ENCODE peak calls at places on chromosomes 3 and 15, in five cellular contexts. B, C, A, Y and J are unnamed samples.

GRCh38 chr3:187641319-187641976 is 28.7 kb downstream of the SST start:
- DNase-seq in B (no peak), C (no peak), A (no peak), Y (no peak), J (no peak)

GRCh38 chr3:149575213-149575961 is 82.4 kb downstream of the WWTR1 start:
- DNase-seq in B (no peak), C (no peak), A (no peak), Y (peak; percentile 59), J (peak; percentile 71)

GRCh38 chr3:34668915-34669314 is 870.5 kb downstream of the PDCD6IP start:
- DNase-seq in B (no peak), C (no peak), A (no peak), Y (no peak), J (no peak)

GRCh38 chr3:40546811-40547210 is 22.1 kb downstream of the ZNF621 start:
- DNase-seq in B (no peak), C (no peak), A (no peak), Y (no peak), J (no peak)

GRCh38 chr15:66704019-66704782 is 2.2 kb downstream of the SMAD6 start:
- DNase-seq in B (no peak), C (no peak), A (no peak), Y (peak; percentile 50), J (no peak)

GRCh38 chr15:95973566-95974256 is 356.8 kb upstream of the NR2F2 start:
- DNase-seq in B (no peak), C (no peak), A (no peak), Y (no peak), J (no peak)

GRCh38 chr15:83118968-83119367 is 11.5 kb downstream of the TM6SF1 start:
- DNase-seq in B (no peak), C (no peak), A (no peak), Y (no peak), J (no peak)

GRCh38 chr3:63791974-63792373 is 27.1 kb upstream of the C3orf49 start:
- DNase-seq in B (no peak), C (no peak), A (no peak), Y (no peak), J (no peak)

GRCh38 chr3:87069963-87070362 is 79.0 kb upstream of the VGLL3 start:
- DNase-seq in B (no peak), C (no peak), A (no peak), Y (no peak), J (no peak)

GRCh38 chr3:80227216-80227615 is 459.4 kb upstream of the ROBO1 start:
- DNase-seq in B (no peak), C (no peak), A (no peak), Y (no peak), J (no peak)

GRCh38 chr3:55416381-55416821 is 70.7 kb downstream of the WNT5A start:
- DNase-seq in B (no peak), C (no peak), A (no peak), Y (no peak), J (no peak)

GRCh38 chr3:181417748-181418147 is 294.0 kb upstream of the SOX2 start:
- DNase-seq in B (no peak), C (no peak), A (no peak), Y (no peak), J (no peak)

GRCh38 chr3:27963519-27963918 is 241.4 kb upstream of the EOMES start:
- DNase-seq in B (no peak), C (no peak), A (no peak), Y (no peak), J (no peak)

GRCh38 chr15:94815110-94815726 is 583.9 kb downstream of the MCTP2 start:
- DNase-seq in B (no peak), C (no peak), A (no peak), Y (no peak), J (no peak)

GRCh38 chr3:156240642-156241041 is 120.3 kb downstream of the KCNAB1 start:
- DNase-seq in B (no peak), C (no peak), A (no peak), Y (no peak), J (no peak)

GRCh38 chr3:105032541-105032940 is 334.2 kb upstream of the ALCAM start:
- DNase-seq in B (no peak), C (no peak), A (no peak), Y (no peak), J (no peak)

GRCh38 chr3:123067689-123068226 is 933 bp downstream of the PDIA5 start:
- DNase-seq in B (no peak), C (no peak), A (no peak), Y (no peak), J (no peak)

GRCh38 chr3:186526256-186526606 is 17.9 kb downstream of the CRYGS start:
- DNase-seq in B (no peak), C (no peak), A (no peak), Y (no peak), J (no peak)

GRCh38 chr3:172156309-172156998 is 117.1 kb downstream of the FNDC3B start:
- DNase-seq in B (no peak), C (no peak), A (no peak), Y (peak; percentile 41), J (no peak)

GRCh38 chr3:65604863-65605526 is 433.7 kb downstream of the MAGI1 start:
- DNase-seq in B (no peak), C (no peak), A (no peak), Y (no peak), J (no peak)

GRCh38 chr3:132916096-132916495 is 122.1 kb upstream of the TMEM108 start:
- DNase-seq in B (no peak), C (no peak), A (no peak), Y (no peak), J (no peak)

GRCh38 chr15:37217567-37217966 is 117.2 kb upstream of the MEIS2 start:
- DNase-seq in B (no peak), C (no peak), A (no peak), Y (no peak), J (no peak)

GRCh38 chr3:13142552-13143380 is 69.5 kb upstream of the IQSEC1 start:
- DNase-seq in B (no peak), C (no peak), A (no peak), Y (no peak), J (peak; percentile 41)

GRCh38 chr15:40353697-40354096 is 2.9 kb downstream of the PHGR1 start:
- DNase-seq in B (no peak), C (no peak), A (no peak), Y (no peak), J (no peak)